ENCODE peak calls at places on chromosomes 6 and 20, in four cellular contexts. B is stimulated activated CD4-positive, alpha-beta T cell treated with anti-CD3 and anti-CD28 coated beads, Interleukin-12 subunit alpha, Interleukin-12 subunit beta, amount 100 ng/mL, for 4 hours; D is HCEC 1CT; Z is occipital lobe. E is an unnamed sample.

GRCh38 chr6:68628156-68628555 is 6.9 kb upstream of the ADGRB3 start:
- DNase-seq in B (no peak), D (no peak), Z (no peak), E (no peak)

GRCh38 chr6:129957941-129958898 is 60.2 kb upstream of the L3MBTL3 start:
- DNase-seq in B (no peak), D (no peak), Z (no peak), E (no peak)

GRCh38 chr6:7234547-7234946 is 78.5 kb downstream of the SSR1 start:
- DNase-seq in B (no peak), D (no peak), Z (no peak), E (no peak)

GRCh38 chr6:5752282-5752681 is 254.4 kb downstream of the NRN1 start:
- DNase-seq in B (no peak), D (peak), Z (peak), E (no peak)

GRCh38 chr20:51258582-51259175 is 235.8 kb upstream of the KCNG1 start:
- DNase-seq in B (no peak), D (no peak), Z (no peak), E (no peak)

GRCh38 chr6:134436281-134436815 is 118.4 kb upstream of the SGK1 start:
- DNase-seq in B (peak), D (peak), Z (peak), E (peak)

GRCh38 chr6:139531716-139532115 is 157.3 kb upstream of the CITED2 start:
- DNase-seq in B (no peak), D (no peak), Z (no peak), E (no peak)

GRCh38 chr6:16130932-16131387 is 2.1 kb downstream of the MYLIP start:
- DNase-seq in B (no peak), D (peak), Z (no peak), E (no peak)

GRCh38 chr6:109237082-109237985 is 142.0 kb downstream of the CEP57L1 start:
- DNase-seq in B (no peak), D (peak), Z (no peak), E (no peak)

GRCh38 chr20:44109951-44110361 is 77.0 kb downstream of the JPH2 start:
- DNase-seq in B (no peak), D (no peak), Z (no peak), E (no peak)

GRCh38 chr20:47154089-47154488 is 202.4 kb downstream of the ZMYND8 start:
- DNase-seq in B (no peak), D (no peak), Z (no peak), E (no peak)

GRCh38 chr6:34671362-34671761 is 25.2 kb downstream of the ILRUN start:
- DNase-seq in B (no peak), D (peak), Z (no peak), E (no peak)

GRCh38 chr6:69865126-69865525 is 1.2 kb upstream of the COL19A1 start:
- DNase-seq in B (no peak), D (peak), Z (no peak), E (no peak)

GRCh38 chr6:131643262-131643631 is 6.1 kb downstream of the ENPP3 start:
- DNase-seq in B (no peak), D (no peak), Z (no peak), E (no peak)

GRCh38 chr6:154302111-154302752 is 54.4 kb downstream of the IPCEF1 start:
- DNase-seq in B (no peak), D (peak), Z (no peak), E (no peak)

GRCh38 chr6:43773050-43773956 is 3.3 kb downstream of the VEGFA start:
- DNase-seq in B (peak), D (peak), Z (no peak), E (peak)

GRCh38 chr20:43829951-43830690 is 84.5 kb upstream of the TOX2 start:
- DNase-seq in B (no peak), D (no peak), Z (no peak), E (no peak)

GRCh38 chr20:34337982-34338756 is 24.9 kb upstream of the ITCH start:
- DNase-seq in B (no peak), D (no peak), Z (no peak), E (no peak)

GRCh38 chr6:23394699-23395098 is 731.3 kb upstream of the NRSN1 start:
- DNase-seq in B (no peak), D (peak), Z (no peak), E (no peak)

GRCh38 chr6:14664616-14665315 is 547.2 kb downstream of the CD83 start:
- DNase-seq in B (no peak), D (no peak), Z (no peak), E (no peak)

GRCh38 chr20:43514062-43514971 is 6.8 kb downstream of the L3MBTL1 start:
- DNase-seq in B (peak), D (peak), Z (peak), E (peak)

GRCh38 chr6:17519120-17519519 is 81.0 kb upstream of the FAM8A1 start:
- DNase-seq in B (no peak), D (peak), Z (no peak), E (no peak)

GRCh38 chr20:21522479-21523397 is 8.9 kb upstream of the NKX2-2 start:
- DNase-seq in B (no peak), D (no peak), Z (peak), E (no peak)

E was measured in uterus.